ENCODE peak calls at places on chromosome 20, in nine cellular contexts. F is tibial nerve, T is IMR-90, S is GM12878, U is prostate gland, I is spleen, Y is gastrocnemius medialis, R is A549, E is HepG2. W is an unnamed sample.

GRCh38 chr20:47568019-47568418 is 66.3 kb downstream of the NCOA3 start:
- DNase-seq in S (no peak), E (peak), Y (no peak), F (no peak), I (no peak), U (peak), R (peak), T (peak), W (peak)

GRCh38 chr20:62843656-62844055 is 18.0 kb downstream of the TCFL5 start:
- DNase-seq in T (no peak), U (no peak), I (no peak), Y (no peak), E (no peak), R (no peak), S (no peak), F (no peak), W (no peak)

GRCh38 chr20:57867181-57867803 is 157.5 kb upstream of the PMEPA1 start:
- DNase-seq in F (no peak), U (no peak), E (no peak), S (no peak), I (no peak), Y (no peak), T (no peak), R (no peak), W (no peak)

GRCh38 chr20:50292324-50293243 is 102.0 kb downstream of the CEBPB start:
- DNase-seq in Y (peak), F (peak), I (peak), R (peak), U (peak), E (peak), T (peak), S (no peak), W (peak)

GRCh38 chr20:46803446-46804020 is 91.1 kb upstream of the EYA2 start:
- DNase-seq in I (no peak), F (no peak), S (no peak), E (no peak), R (no peak), T (no peak), Y (no peak), U (no peak), W (no peak)

GRCh38 chr20:13816757-13817156 is 31.9 kb downstream of the NDUFAF5 start:
- DNase-seq in F (no peak), Y (no peak), R (no peak), E (no peak), T (no peak), I (no peak), U (no peak), S (no peak), W (no peak)

GRCh38 chr20:53934421-53935352 is 135.7 kb downstream of the BCAS1 start:
- DNase-seq in R (peak), F (no peak), I (no peak), S (no peak), Y (no peak), E (no peak), U (no peak), T (peak), W (peak)

GRCh38 chr20:15913661-15914060 is 659.6 kb downstream of the KIF16B start:
- DNase-seq in T (no peak), F (no peak), I (no peak), Y (no peak), E (no peak), S (no peak), U (no peak), R (no peak), W (no peak)

GRCh38 chr20:57680131-57680716 is 29.6 kb downstream of the PMEPA1 start:
- DNase-seq in S (peak), R (no peak), Y (no peak), T (no peak), U (no peak), E (no peak), F (no peak), I (no peak), W (no peak)

GRCh38 chr20:48603116-48603818 is 224.5 kb downstream of the PREX1 start:
- DNase-seq in U (no peak), Y (no peak), S (no peak), I (peak), F (peak), R (no peak), E (no peak), T (no peak), W (no peak)

GRCh38 chr20:10596726-10597125 is 77.1 kb downstream of the JAG1 start:
- DNase-seq in Y (no peak), F (no peak), I (no peak), S (no peak), R (peak), E (peak), U (no peak), T (peak), W (no peak)

GRCh38 chr20:49846206-49846807 is 33.7 kb downstream of the SLC9A8 start:
- DNase-seq in E (peak), T (peak), S (no peak), F (no peak), R (peak), U (peak), I (no peak), Y (no peak), W (peak)

GRCh38 chr20:6756961-6757595 is 10.4 kb upstream of the BMP2 start:
- DNase-seq in R (no peak), Y (no peak), S (no peak), T (no peak), F (no peak), U (no peak), E (no peak), I (no peak), W (no peak)

GRCh38 chr20:23420943-23421925 is at the start of gene NAPB:
- DNase-seq in T (peak), F (peak), R (peak), S (peak), I (peak), U (peak), Y (peak), E (peak), W (peak)
- TF ChIP-seq POLR2A in T (peak), F (peak), R (peak), S (peak), I (peak), U (peak), Y (peak), E (peak), W (peak)

GRCh38 chr20:34231634-34232033 is 9.6 kb upstream of the ASIP start:
- DNase-seq in F (no peak), Y (no peak), I (no peak), U (no peak), E (no peak), R (no peak), S (no peak), T (no peak), W (no peak)
- H3K27ac ChIP-seq in F (no peak), Y (no peak), I (no peak), U (no peak), E (no peak), R (no peak), S (no peak), T (no peak), W (no peak)

GRCh38 chr20:31664696-31665354 is 27.1 kb downstream of the COX4I2 start:
- DNase-seq in I (no peak), Y (no peak), U (peak), S (no peak), E (no peak), T (no peak), F (no peak), R (no peak), W (no peak)

GRCh38 chr20:31662372-31662854 is 24.7 kb downstream of the COX4I2 start:
- DNase-seq in T (no peak), E (no peak), U (no peak), F (no peak), Y (no peak), R (no peak), I (no peak), S (no peak), W (no peak)

GRCh38 chr20:31663524-31663837 is 25.8 kb downstream of the COX4I2 start:
- DNase-seq in R (no peak), E (no peak), Y (no peak), T (no peak), S (no peak), U (no peak), I (no peak), F (no peak), W (no peak)

GRCh38 chr20:31665753-31666152 is 28.0 kb downstream of the COX4I2 start:
- DNase-seq in S (no peak), T (no peak), I (no peak), F (no peak), R (no peak), E (no peak), U (no peak), Y (no peak), W (no peak)

DNA sequence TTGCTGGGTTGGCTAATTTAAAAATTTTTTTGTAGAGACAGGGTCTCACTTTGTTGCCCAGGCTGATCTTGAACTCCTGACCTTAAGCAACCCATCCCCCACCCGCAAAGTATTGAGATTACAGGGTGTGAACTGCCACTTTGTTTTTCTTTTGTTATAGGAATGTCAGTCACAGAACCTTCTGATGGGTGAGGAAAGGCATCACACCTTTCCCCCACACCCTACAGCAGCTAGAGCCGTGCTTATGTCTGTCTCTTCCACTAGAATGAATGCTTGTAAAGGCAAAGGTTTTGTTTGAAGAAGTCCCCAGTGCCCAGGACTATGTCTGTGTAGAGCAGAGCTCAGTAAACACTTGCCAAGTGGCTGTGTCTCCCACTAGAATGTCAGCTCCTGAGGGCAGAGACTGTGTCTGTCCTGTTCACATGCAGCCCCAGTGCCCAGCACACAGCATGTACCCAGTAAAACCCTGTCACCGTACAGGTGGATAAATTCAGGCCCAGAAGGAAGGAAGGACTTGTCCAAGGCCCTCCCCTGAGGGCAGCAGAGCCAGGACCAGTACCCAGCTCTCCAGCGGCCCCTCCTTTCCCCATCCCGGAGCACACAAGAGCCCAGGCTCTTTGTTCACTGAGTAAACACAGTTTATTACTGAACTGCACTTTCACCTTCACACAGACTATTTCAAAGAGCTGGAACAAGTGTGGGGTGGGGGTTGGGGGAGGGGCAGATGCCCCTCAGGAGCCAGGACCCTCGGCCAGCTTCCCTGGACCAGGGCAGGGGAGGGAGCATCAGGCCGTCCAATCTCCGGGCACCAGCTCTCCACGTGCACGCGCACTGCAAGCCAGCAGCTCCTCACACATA is 26.4 kb downstream of the COX4I2 start:
- DNase-seq in R (peak), U (peak), E (peak), Y (no peak), F (no peak), I (no peak), T (no peak), S (no peak), W (no peak)
- TF ChIP-seq POLR2A in R (no peak), U (no peak), E (peak), Y (no peak), F (no peak), I (no peak), T (no peak), S (no peak), W (no peak)

DNA sequence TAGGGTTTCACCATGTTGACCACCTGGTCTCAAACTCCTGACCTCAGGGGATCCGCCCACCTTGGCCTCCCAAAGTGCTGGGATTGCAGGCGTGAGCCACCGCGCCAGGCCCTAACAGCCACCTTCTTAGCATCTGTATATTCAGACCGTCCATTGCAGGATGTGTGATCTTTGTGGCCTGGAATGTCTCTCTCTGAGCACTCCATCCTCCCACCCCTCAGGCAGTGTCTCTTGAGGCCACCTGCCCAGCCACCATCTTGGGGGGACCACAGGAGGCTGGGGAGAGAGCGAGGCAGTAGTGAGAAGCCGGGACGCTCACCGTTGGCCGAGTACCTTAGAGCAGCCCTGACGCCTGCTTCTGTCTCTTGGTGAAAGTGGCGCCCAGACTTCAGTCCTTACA is 18.8 kb downstream of the DNAJC5 start:
- DNase-seq in U (no peak), E (no peak), Y (no peak), R (no peak), T (no peak), F (no peak), I (no peak), S (no peak), W (no peak)
- H3K27ac ChIP-seq in U (no peak), E (no peak), Y (no peak), R (no peak), T (no peak), F (no peak), I (peak), S (no peak), W (no peak)

W was measured in adrenal gland.